ENCODE peak calls at places on chromosome X, in eight cellular contexts. X, T, E, A, C, Z, B and U are unnamed samples.

GRCh38 chrX:34624416-34624815 is 32.7 kb downstream of the TMEM47 start:
- DNase-seq in X (no peak), T (no peak), E (no peak), A (no peak), C (no peak), Z (no peak), B (no peak), U (no peak)

GRCh38 chrX:6660567-6661252 is 125.8 kb upstream of the VCX3A start:
- DNase-seq in X (no peak), T (no peak), E (no peak), A (no peak), C (no peak), Z (no peak), B (no peak), U (no peak)

GRCh38 chrX:138128025-138128671 is 562.2 kb downstream of the ZIC3 start:
- DNase-seq in X (peak), T (peak), E (no peak), A (no peak), C (no peak), Z (no peak), B (peak), U (peak)

GRCh38 chrX:39017062-39017461 is 215.8 kb downstream of the MID1IP1 start:
- DNase-seq in X (no peak), T (no peak), E (no peak), A (no peak), C (no peak), Z (no peak), B (peak), U (no peak)

GRCh38 chrX:133838761-133839676 is 146.4 kb downstream of the GPC3 start:
- DNase-seq in X (no peak), T (peak), E (no peak), A (peak), C (no peak), Z (peak), B (peak), U (peak)

GRCh38 chrX:68868316-68868715 is 39.5 kb downstream of the EFNB1 start:
- DNase-seq in X (no peak), T (no peak), E (no peak), A (no peak), C (no peak), Z (no peak), B (peak), U (no peak)

GRCh38 chrX:39195156-39195555 is 393.9 kb downstream of the MID1IP1 start:
- DNase-seq in X (no peak), T (no peak), E (no peak), A (peak), C (no peak), Z (no peak), B (no peak), U (no peak)

GRCh38 chrX:51836823-51837222 is 56.6 kb upstream of the MAGED1 start:
- DNase-seq in X (no peak), T (no peak), E (no peak), A (no peak), C (no peak), Z (no peak), B (no peak), U (no peak)

GRCh38 chrX:45266456-45266855 is 65.8 kb upstream of the DIPK2B start:
- DNase-seq in X (no peak), T (no peak), E (no peak), A (no peak), C (no peak), Z (no peak), B (peak), U (no peak)

GRCh38 chrX:150899191-150899757 is 806 bp upstream of the CD99L2 start:
- DNase-seq in X (no peak), T (peak), E (no peak), A (peak), C (peak), Z (no peak), B (peak), U (peak)

GRCh38 chrX:49129427-49129826 is 5.9 kb upstream of the GPKOW start:
- DNase-seq in X (no peak), T (no peak), E (no peak), A (no peak), C (no peak), Z (no peak), B (no peak), U (peak)

GRCh38 chrX:103733017-103733416 is 22.3 kb downstream of the TMEM31 start:
- DNase-seq in X (no peak), T (no peak), E (no peak), A (no peak), C (no peak), Z (no peak), B (peak), U (no peak)

GRCh38 chrX:29478336-29479069 is 736.9 kb upstream of the MAGEB2 start:
- DNase-seq in X (peak), T (peak), E (no peak), A (peak), C (no peak), Z (no peak), B (peak), U (no peak)

GRCh38 chrX:153598541-153599191 is at the start of gene CCNQ:
- DNase-seq in X (no peak), T (peak), E (no peak), A (peak), C (peak), Z (no peak), B (peak), U (no peak)

GRCh38 chrX:73944582-73944947 is 359.4 kb upstream of the ZCCHC13 start:
- DNase-seq in X (no peak), T (no peak), E (no peak), A (no peak), C (no peak), Z (no peak), B (peak), U (no peak)

GRCh38 chrX:19593684-19594083 is 78.4 kb upstream of the MAP3K15 start:
- DNase-seq in X (peak), T (peak), E (no peak), A (no peak), C (no peak), Z (no peak), B (peak), U (no peak)

GRCh38 chrX:109266034-109266433 is 215.9 kb downstream of the GUCY2F start:
- DNase-seq in X (no peak), T (no peak), E (no peak), A (no peak), C (no peak), Z (no peak), B (no peak), U (no peak)

GRCh38 chrX:16826207-16826606 is 39.9 kb downstream of the TXLNG start:
- DNase-seq in X (peak), T (peak), E (no peak), A (no peak), C (no peak), Z (no peak), B (peak), U (peak)

GRCh38 chrX:153946910-153947769 is 2.7 kb upstream of the RENBP start:
- DNase-seq in X (peak), T (peak), E (peak), A (peak), C (no peak), Z (peak), B (peak), U (peak)

GRCh38 chrX:636971-637659 is 6.5 kb downstream of the SHOX start:
- DNase-seq in X (no peak), T (no peak), E (no peak), A (no peak), C (no peak), Z (no peak), B (no peak), U (no peak)

GRCh38 chrX:10484683-10485247 is 135.6 kb downstream of the MID1 start:
- DNase-seq in X (no peak), T (no peak), E (no peak), A (no peak), C (no peak), Z (no peak), B (no peak), U (no peak)

GRCh38 chrX:72568406-72569092 is 4.1 kb downstream of the HDAC8 start:
- DNase-seq in X (no peak), T (peak), E (no peak), A (no peak), C (no peak), Z (no peak), B (peak), U (no peak)